ENCODE peak calls at places on chromosomes 4 and X, in nine cellular contexts. C is hepatocyte, D is cardiac muscle cell, H is right lobe of liver, S is adipocyte, P is tibial artery, A is fibroblast of lung, J is iPS DF 6.9, M is sigmoid colon. B is an unnamed sample.

GRCh38 chr4:99826016-99826415 is 9.4 kb downstream of the DAPP1 start:
- DNase-seq in C (no peak), D (no peak), H (no peak), S (no peak), P (no peak), A (no peak), J (no peak), M (no peak), B (no peak)

GRCh38 chrX:28582494-28582893 is 4.8 kb upstream of the IL1RAPL1 start:
- DNase-seq in C (no peak), D (no peak), H (no peak), S (peak; percentile 55), P (no peak), A (peak; percentile 32), J (no peak), M (no peak), B (no peak)

GRCh38 chrX:67700607-67701006 is 156.8 kb downstream of the AR start:
- DNase-seq in C (no peak), D (no peak), H (no peak), S (no peak), P (no peak), A (no peak), J (no peak), M (no peak), B (no peak)

GRCh38 chr4:39446842-39447573 is 11.7 kb downstream of the RPL9 start:
- DNase-seq in C (peak; percentile 73), D (peak; percentile 31), H (peak; percentile 62), S (peak; percentile 10), P (peak; percentile 75), A (peak; percentile 60), J (no peak), M (peak; percentile 87), B (peak; percentile 64)

GRCh38 chr4:24683116-24683515 is 98.8 kb upstream of the DHX15 start:
- DNase-seq in C (no peak), D (no peak), H (no peak), S (no peak), P (no peak), A (no peak), J (no peak), M (no peak), B (no peak)

GRCh38 chr4:79652726-79653125 is 244.7 kb upstream of the GK2 start:
- DNase-seq in C (no peak), D (no peak), H (no peak), S (peak; percentile 4), P (no peak), A (no peak), J (no peak), M (no peak), B (no peak)

GRCh38 chr4:79421483-79421882 is 13.5 kb upstream of the GK2 start:
- DNase-seq in C (no peak), D (no peak), H (no peak), S (no peak), P (no peak), A (no peak), J (no peak), M (no peak), B (no peak)

GRCh38 chr4:176563591-176563990 is 229.1 kb downstream of the VEGFC start:
- DNase-seq in C (peak; percentile 44), D (peak; percentile 12), H (no peak), S (peak; percentile 28), P (no peak), A (peak; percentile 91), J (no peak), M (no peak), B (no peak)

GRCh38 chr4:158003212-158003611 is 169.6 kb downstream of the GASK1B start:
- DNase-seq in C (no peak), D (no peak), H (no peak), S (no peak), P (no peak), A (no peak), J (no peak), M (no peak), B (no peak)

GRCh38 chrX:38175140-38175539 is 45.5 kb downstream of the SRPX start:
- DNase-seq in C (peak; percentile 53), D (peak; percentile 52), H (peak; percentile 57), S (peak; percentile 31), P (no peak), A (no peak), J (peak; percentile 25), M (no peak), B (no peak)

GRCh38 chr4:168654206-168655174 is 157.6 kb downstream of the PALLD start:
- DNase-seq in C (no peak), D (no peak), H (no peak), S (no peak), P (no peak), A (no peak), J (no peak), M (no peak), B (no peak)

GRCh38 chr4:141654098-141654497 is 17.7 kb downstream of the IL15 start:
- DNase-seq in C (peak; percentile 36), D (peak; percentile 30), H (peak; percentile 60), S (peak; percentile 42), P (no peak), A (peak; percentile 23), J (peak; percentile 35), M (no peak), B (no peak)

DNA sequence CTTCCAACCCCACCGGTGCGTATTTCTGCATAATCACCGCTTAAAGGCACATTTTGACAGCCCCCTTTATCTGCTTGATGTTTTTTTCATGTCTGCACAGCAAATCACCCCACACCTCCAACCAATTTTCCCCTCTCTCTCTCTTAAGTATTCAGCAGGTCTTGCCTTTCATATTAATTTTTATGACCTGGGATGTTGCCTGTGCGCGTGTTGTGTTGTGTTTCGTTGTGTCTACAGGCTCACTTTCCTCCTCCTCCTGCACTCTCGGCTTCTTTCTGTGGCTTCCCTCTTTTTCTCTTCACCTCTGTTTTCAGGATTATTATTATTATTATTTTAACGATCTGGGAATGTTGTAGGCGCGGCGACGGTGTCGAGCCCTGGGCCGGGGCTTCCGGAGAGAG is 721 bp downstream of the POU4F2 start:
- DNase-seq in C (no peak), D (no peak), H (no peak), S (no peak), P (no peak), A (no peak), J (no peak), M (no peak), B (no peak)
- H3K4me3 ChIP-seq in C (no peak overlapping the region), D (peak overlapping the region; percentile 36), H (no peak overlapping the region), S (no peak overlapping the region), P (no peak overlapping the region), A (no peak overlapping the region), J (no peak overlapping the region), M (peak overlapping the region; percentile 26), B (no peak overlapping the region)

GRCh38 chr4:94489075-94489474 is 37.3 kb downstream of the PDLIM5 start:
- DNase-seq in C (no peak), D (no peak), H (no peak), S (peak; percentile 36), P (no peak), A (no peak), J (no peak), M (no peak), B (no peak)
- H3K4me1 ChIP-seq in C (no peaks in the 10 kb centered on the region), D (peaks cover 34% of the 10 kb centered on the region), H (peaks cover 13% of the 10 kb centered on the region), S (peaks cover 20% of the 10 kb centered on the region), P (no peaks in the 10 kb centered on the region), A (peaks cover 8% of the 10 kb centered on the region), J (no peaks in the 10 kb centered on the region), M (peaks cover 15% of the 10 kb centered on the region), B (peaks cover 77% of the 10 kb centered on the region)

GRCh38 chr4:18214656-18215055 is 193.1 kb upstream of the LCORL start:
- DNase-seq in C (peak; percentile 20), D (no peak), H (no peak), S (no peak), P (no peak), A (no peak), J (no peak), M (no peak), B (no peak)

GRCh38 chr4:18209448-18209847 is 187.9 kb upstream of the LCORL start:
- DNase-seq in C (no peak), D (no peak), H (no peak), S (no peak), P (no peak), A (no peak), J (no peak), M (no peak), B (no peak)

GRCh38 chr4:18213576-18214198 is 192.1 kb upstream of the LCORL start:
- DNase-seq in C (no peak), D (no peak), H (no peak), S (no peak), P (no peak), A (no peak), J (no peak), M (no peak), B (no peak)
- H3K4me3 ChIP-seq in C (no peak overlapping the region), D (no peak overlapping the region), H (no peak overlapping the region), S (no peak overlapping the region), P (no peak overlapping the region), A (no peak overlapping the region), J (no peak overlapping the region), M (no peak overlapping the region), B (no peak overlapping the region)

GRCh38 chr4:7908668-7909067 is 31.0 kb downstream of the AFAP1 start:
- DNase-seq in C (no peak), D (no peak), H (no peak), S (no peak), P (no peak), A (no peak), J (no peak), M (no peak), B (no peak)
- H3K4me1 ChIP-seq in C (peaks cover 45% of the 10 kb centered on the region), D (peaks cover 54% of the 10 kb centered on the region), H (no peaks in the 10 kb centered on the region), S (peaks cover 87% of the 10 kb centered on the region), P (no peaks in the 10 kb centered on the region), A (peaks cover 47% of the 10 kb centered on the region), J (peaks cover 4% of the 10 kb centered on the region), M (peaks cover 85% of the 10 kb centered on the region), B (peaks cover 54% of the 10 kb centered on the region)

GRCh38 chr4:113740857-113741379 is 20.6 kb downstream of the CAMK2D start:
- DNase-seq in C (no peak), D (no peak), H (no peak), S (no peak), P (no peak), A (no peak), J (no peak), M (no peak), B (no peak)
- H3K4me3 ChIP-seq in C (no peak overlapping the region), D (no peak overlapping the region), H (no peak overlapping the region), S (no peak overlapping the region), P (no peak overlapping the region), A (no peak overlapping the region), J (no peak overlapping the region), M (no peak overlapping the region), B (no peak overlapping the region)

GRCh38 chr4:173258866-173259265 is 75.3 kb downstream of the HMGB2 start:
- DNase-seq in C (no peak), D (no peak), H (no peak), S (no peak), P (no peak), A (no peak), J (no peak), M (no peak), B (no peak)
- H3K4me1 ChIP-seq in C (no peaks in the 10 kb centered on the region), D (no peaks in the 10 kb centered on the region), H (no peaks in the 10 kb centered on the region), S (peaks cover 7% of the 10 kb centered on the region), P (no peaks in the 10 kb centered on the region), A (no peaks in the 10 kb centered on the region), J (no peaks in the 10 kb centered on the region), M (no peaks in the 10 kb centered on the region), B (no peaks in the 10 kb centered on the region)